ENCODE peak calls at places on chromosomes 16 and 17, in six cellular contexts. O, R, T, G, S and W are unnamed samples.

GRCh38 chr16:72848759-72849664 is 198.9 kb downstream of the ZFHX3 start:
- DNase-seq in T (peak; percentile 94), S (peak; percentile 85), O (peak; percentile 93), R (no peak), G (no peak), W (no peak)

GRCh38 chr16:75794426-75794825 is 68.1 kb upstream of the CPHXL start:
- DNase-seq in R (no peak), O (no peak), S (no peak), T (no peak), G (no peak), W (no peak)

GRCh38 chr16:63945805-63946204 is 1176.1 kb downstream of the CDH11 start:
- DNase-seq in S (no peak), T (no peak), O (no peak), R (no peak), G (no peak), W (no peak)

GRCh38 chr17:50208611-50209061 is 7.2 kb upstream of the COL1A1 start:
- DNase-seq in T (no peak), R (no peak), G (no peak), S (no peak), O (no peak), W (no peak)

GRCh38 chr17:38444151-38444550 is 15.9 kb downstream of the ARHGAP23 start:
- DNase-seq in S (no peak), T (peak; percentile 70), G (peak; percentile 35), R (no peak), O (peak; percentile 84), W (no peak)

GRCh38 chr17:30113213-30113612 is 3.4 kb upstream of the NSRP1 start:
- DNase-seq in R (no peak), S (no peak), T (peak; percentile 28), O (no peak), G (no peak), W (no peak)

GRCh38 chr17:16477255-16477654 is 14.7 kb downstream of the LRRC75A start:
- DNase-seq in R (no peak), O (no peak), G (no peak), S (peak; percentile 48), T (peak; percentile 92), W (peak; percentile 53)

GRCh38 chr17:50266384-50267073 is 7.7 kb upstream of the TMEM92 start:
- DNase-seq in S (peak; percentile 84), O (peak; percentile 61), G (no peak), R (no peak), T (peak; percentile 19), W (peak; percentile 19)

GRCh38 chr17:21382560-21383495 is 6.7 kb downstream of the KCNJ12 start:
- DNase-seq in S (no peak), O (no peak), T (no peak), R (no peak), G (no peak), W (no peak)

GRCh38 chr17:70810609-70811008 is 641.3 kb downstream of the KCNJ2 start:
- DNase-seq in R (no peak), S (no peak), O (no peak), G (no peak), T (no peak), W (no peak)

GRCh38 chr17:10368561-10368960 is 4.2 kb downstream of the MYH13 start:
- DNase-seq in G (no peak), R (no peak), T (no peak), O (no peak), S (no peak), W (no peak)

GRCh38 chr16:57192720-57193486 is 6.8 kb downstream of the RSPRY1 start:
- DNase-seq in G (no peak), O (no peak), S (peak; percentile 31), T (peak; percentile 26), R (no peak), W (no peak)

GRCh38 chr17:42009170-42009569 is 8.1 kb downstream of the DNAJC7 start:
- DNase-seq in G (no peak), O (no peak), R (no peak), T (no peak), S (no peak), W (no peak)

GRCh38 chr16:2912330-2913199 is 834 bp downstream of the FLYWCH1 start:
- DNase-seq in R (no peak), T (peak; percentile 59), O (no peak), G (peak; percentile 27), S (no peak), W (no peak)

GRCh38 chr17:2174471-2175293 is 119.8 kb downstream of the HIC1 start:
- DNase-seq in S (peak; percentile 92), G (no peak), T (no peak), R (peak; percentile 5), O (peak; percentile 84), W (no peak)

GRCh38 chr17:31099051-31099450 is 4.3 kb downstream of the NF1 start:
- DNase-seq in O (no peak), R (no peak), T (no peak), S (no peak), G (no peak), W (no peak)

GRCh38 chr17:7355053-7355452 is at the start of gene TMEM95:
- DNase-seq in T (no peak), O (peak; percentile 61), G (no peak), S (no peak), R (no peak), W (no peak)

GRCh38 chr16:10871157-10871991 is 5.6 kb upstream of the CIITA start:
- DNase-seq in T (peak; percentile 81), S (peak; percentile 79), O (peak; percentile 59), R (peak; percentile 45), G (no peak), W (peak; percentile 95)

GRCh38 chr17:71405101-71405500 is 715.7 kb upstream of the SOX9 start:
- DNase-seq in R (no peak), O (peak; percentile 31), S (no peak), G (no peak), T (no peak), W (no peak)

GRCh38 chr17:44633998-44634397 is 22.3 kb upstream of the MEIOC start:
- DNase-seq in O (no peak), R (no peak), G (no peak), S (no peak), T (no peak), W (no peak)

GRCh38 chr17:75893305-75894048 is 3.3 kb downstream of the TRIM65 start:
- DNase-seq in S (no peak), G (no peak), O (no peak), R (no peak), T (no peak), W (no peak)

GRCh38 chr16:62876133-62876532 is 839.9 kb upstream of the CDH8 start:
- DNase-seq in T (no peak), R (no peak), G (no peak), O (no peak), S (no peak), W (no peak)

GRCh38 chr16:87931504-87931903 is 4.8 kb downstream of the CA5A start:
- DNase-seq in T (no peak), S (no peak), R (no peak), G (no peak), O (peak; percentile 22), W (no peak)

GRCh38 chr16:68233085-68233834 is 2.7 kb downstream of the ESRP2 start:
- DNase-seq in G (no peak), O (no peak), S (no peak), R (no peak), T (no peak), W (no peak)

GRCh38 chr17:64694207-64694606 is 32.1 kb upstream of the SMURF2 start:
- DNase-seq in G (no peak), O (peak; percentile 71), R (no peak), T (no peak), S (peak; percentile 39), W (no peak)

GRCh38 chr17:6914711-6915110 is 81.1 kb upstream of the ALOX12 start:
- DNase-seq in O (no peak), R (no peak), G (no peak), S (peak; percentile 1), T (no peak), W (no peak)

GRCh38 chr17:76542566-76542971 is 2.7 kb downstream of the PRCD start:
- DNase-seq in T (no peak), S (no peak), R (no peak), O (no peak), G (no peak), W (no peak)

GRCh38 chr16:56189990-56190902 is 1.0 kb upstream of the GNAO1 start:
- DNase-seq in G (no peak), O (no peak), R (no peak), T (peak; percentile 1), S (no peak), W (no peak)

GRCh38 chr16:86070971-86071370 is 172.0 kb downstream of the IRF8 start:
- DNase-seq in O (no peak), T (no peak), G (no peak), R (no peak), S (no peak), W (no peak)

GRCh38 chr16:25065899-25066298 is 45.6 kb upstream of the LCMT1 start:
- DNase-seq in G (no peak), T (no peak), R (no peak), S (no peak), O (no peak), W (no peak)

GRCh38 chr17:3944485-3945388 is 19.5 kb downstream of the ATP2A3 start:
- DNase-seq in G (peak; percentile 42), R (no peak), S (no peak), T (peak; percentile 80), O (peak; percentile 73), W (no peak)

GRCh38 chr17:72846399-72846798 is 246.1 kb downstream of the SLC39A11 start:
- DNase-seq in G (no peak), R (no peak), S (no peak), O (no peak), T (no peak), W (no peak)

GRCh38 chr17:21042434-21043295 is at the start of gene USP22:
- DNase-seq in R (peak; percentile 76), T (no peak), G (no peak), S (no peak), O (no peak), W (no peak)

GRCh38 chr17:37083461-37083860 is 134.7 kb downstream of the AATF start:
- DNase-seq in O (no peak), G (no peak), S (no peak), T (no peak), R (no peak), W (no peak)

GRCh38 chr17:11999715-12000114 is 2.4 kb upstream of the ZNF18 start:
- DNase-seq in G (no peak), S (no peak), T (no peak), O (no peak), R (no peak), W (no peak)

GRCh38 chr17:68675723-68676122 is 74.6 kb upstream of the FAM20A start:
- DNase-seq in R (no peak), G (no peak), S (no peak), O (no peak), T (no peak), W (no peak)

GRCh38 chr17:8287651-8288335 is 677 bp upstream of the RANGRF start:
- DNase-seq in O (no peak), G (no peak), R (no peak), S (no peak), T (no peak), W (no peak)